ENCODE peak calls at places on chromosome 16, in six cellular contexts. G, P, V, Y, D and I are unnamed samples.

GRCh38 chr16:4517812-4518211 is 20.8 kb downstream of the CDIP1 start:
- DNase-seq in G (no peak), P (peak; percentile 40), V (no peak), Y (peak; percentile 79), D (no peak), I (no peak)

GRCh38 chr16:80681436-80681835 is 123.0 kb downstream of the CDYL2 start:
- DNase-seq in G (no peak), P (no peak), V (no peak), Y (no peak), D (no peak), I (no peak)

GRCh38 chr16:3696425-3697218 is 20.7 kb downstream of the TRAP1 start:
- DNase-seq in G (no peak), P (no peak), V (no peak), Y (no peak), D (peak; percentile 34), I (no peak)

GRCh38 chr16:83532634-83533033 is 275.1 kb upstream of the HSBP1 start:
- DNase-seq in G (no peak), P (no peak), V (no peak), Y (no peak), D (no peak), I (no peak)

GRCh38 chr16:9567674-9568073 is 476.2 kb downstream of the HAPSTR1 start:
- DNase-seq in G (no peak), P (no peak), V (no peak), Y (no peak), D (no peak), I (no peak)

GRCh38 chr16:30166202-30166902 is 17.1 kb upstream of the CORO1A start:
- DNase-seq in G (no peak), P (no peak), V (no peak), Y (no peak), D (no peak), I (no peak)

GRCh38 chr16:82181456-82182185 is 11.6 kb upstream of the MPHOSPH6 start:
- DNase-seq in G (no peak), P (no peak), V (no peak), Y (no peak), D (no peak), I (no peak)

GRCh38 chr16:4475880-4476790 is at the start of gene HMOX2:
- DNase-seq in G (peak; percentile 96), P (peak; percentile 92), V (peak; percentile 95), Y (peak; percentile 98), D (peak; percentile 97), I (peak; percentile 92)

GRCh38 chr16:1794908-1795666 is 1.6 kb upstream of the IGFALS start:
- DNase-seq in G (no peak), P (no peak), V (no peak), Y (no peak), D (no peak), I (no peak)

GRCh38 chr16:14249291-14250032 is 178.3 kb downstream of the MRTFB start:
- DNase-seq in G (peak; percentile 35), P (peak; percentile 36), V (no peak), Y (peak; percentile 71), D (peak; percentile 39), I (peak; percentile 65)

GRCh38 chr16:58435779-58436178 is 43.5 kb downstream of the GINS3 start:
- DNase-seq in G (no peak), P (no peak), V (no peak), Y (no peak), D (no peak), I (no peak)

GRCh38 chr16:70602831-70603230 is 43.5 kb upstream of the IL34 start:
- DNase-seq in G (no peak), P (no peak), V (no peak), Y (no peak), D (no peak), I (no peak)

GRCh38 chr16:17334096-17334495 is 136.7 kb downstream of the XYLT1 start:
- DNase-seq in G (no peak), P (no peak), V (peak; percentile 72), Y (no peak), D (no peak), I (no peak)

GRCh38 chr16:19589771-19590302 is 34.3 kb downstream of the VPS35L start:
- DNase-seq in G (no peak), P (no peak), V (no peak), Y (no peak), D (no peak), I (peak; percentile 24)

GRCh38 chr16:71853413-71853812 is 7.6 kb downstream of the ATXN1L start:
- DNase-seq in G (peak; percentile 48), P (no peak), V (no peak), Y (no peak), D (no peak), I (no peak)

GRCh38 chr16:53523126-53523804 is 20.3 kb upstream of the AKTIP start:
- DNase-seq in G (no peak), P (no peak), V (no peak), Y (no peak), D (no peak), I (no peak)

GRCh38 chr16:58329147-58329546 is 34.3 kb upstream of the PRSS54 start:
- DNase-seq in G (no peak), P (no peak), V (no peak), Y (no peak), D (no peak), I (no peak)

GRCh38 chr16:259814-260253 is 15.9 kb downstream of the RGS11 start:
- DNase-seq in G (no peak), P (no peak), V (no peak), Y (no peak), D (no peak), I (no peak)

GRCh38 chr16:57041182-57042156 is 50.9 kb upstream of the CPNE2 start:
- DNase-seq in G (peak; percentile 57), P (no peak), V (no peak), Y (no peak), D (peak; percentile 43), I (no peak)

GRCh38 chr16:819336-819735 is 18.8 kb upstream of the GNG13 start:
- DNase-seq in G (no peak), P (no peak), V (no peak), Y (no peak), D (no peak), I (no peak)

GRCh38 chr16:70695351-70696070 is 9.7 kb upstream of the MTSS2 start:
- DNase-seq in G (peak; percentile 47), P (peak; percentile 56), V (no peak), Y (no peak), D (peak; percentile 73), I (no peak)

GRCh38 chr16:89554343-89554742 is 6.1 kb upstream of the RPL13 start:
- DNase-seq in G (no peak), P (no peak), V (no peak), Y (no peak), D (no peak), I (no peak)

GRCh38 chr16:89863741-89864391 is 9.5 kb upstream of the TCF25 start:
- DNase-seq in G (peak; percentile 46), P (no peak), V (no peak), Y (no peak), D (no peak), I (no peak)

DNA sequence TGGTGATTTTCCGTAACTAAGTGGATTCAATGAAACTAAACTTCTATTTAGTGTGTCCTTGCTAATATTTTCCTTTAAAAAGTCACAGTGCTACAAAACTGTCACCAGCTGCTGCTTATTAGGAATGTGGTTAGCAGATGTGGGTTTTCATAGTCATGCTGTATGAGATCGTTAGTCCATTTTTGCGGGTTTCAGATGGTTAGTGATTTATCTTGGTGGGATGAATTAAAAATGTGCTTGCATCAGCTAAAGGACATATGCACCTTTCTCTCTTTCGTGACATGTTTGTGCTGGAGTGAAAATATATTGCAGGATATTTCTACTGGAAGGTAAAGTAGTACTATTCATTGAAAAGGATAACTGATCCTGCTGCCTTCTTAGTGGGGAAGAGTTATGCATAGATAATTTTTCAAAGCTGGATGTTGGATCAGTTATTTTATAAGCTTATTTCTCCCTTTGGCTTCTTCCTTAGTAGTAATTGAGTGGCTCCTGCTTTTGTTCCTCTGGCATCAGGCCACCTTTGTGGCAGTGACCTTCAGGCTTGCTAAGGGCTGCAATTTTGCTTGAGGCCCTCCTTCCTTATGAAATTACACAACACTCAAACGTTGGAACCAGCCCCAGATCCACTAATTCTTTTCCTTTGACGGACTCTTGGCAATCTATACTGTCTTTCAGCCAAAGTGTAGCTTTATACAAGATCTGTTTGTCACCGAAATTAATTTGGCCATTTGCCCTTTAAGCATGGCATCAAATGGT is 7.5 kb upstream of the SNTB2 start:
- DNase-seq in G (peak; percentile 83), P (no peak), V (peak; percentile 91), Y (no peak), D (peak; percentile 87), I (peak; percentile 81)
- TF ChIP-seq EP300 in G (no peak), P (no peak), V (no peak), Y (no peak), D (no peak), I (no peak)

GRCh38 chr16:84827131-84827574 is 7.4 kb downstream of the CRISPLD2 start:
- DNase-seq in G (no peak), P (no peak), V (peak; percentile 92), Y (no peak), D (no peak), I (no peak)

GRCh38 chr16:84826558-84826941 is 6.8 kb downstream of the CRISPLD2 start:
- DNase-seq in G (peak; percentile 57), P (no peak), V (peak; percentile 96), Y (no peak), D (peak; percentile 43), I (peak; percentile 80)

GRCh38 chr16:84827897-84828296 is 8.1 kb downstream of the CRISPLD2 start:
- DNase-seq in G (no peak), P (no peak), V (peak; percentile 79), Y (no peak), D (no peak), I (peak; percentile 38)

GRCh38 chr16:84823926-84824325 is 4.1 kb downstream of the CRISPLD2 start:
- DNase-seq in G (no peak), P (no peak), V (no peak), Y (no peak), D (no peak), I (no peak)

GRCh38 chr16:84825896-84826557 is 6.2 kb downstream of the CRISPLD2 start:
- DNase-seq in G (no peak), P (no peak), V (peak; percentile 89), Y (no peak), D (no peak), I (peak; percentile 36)
- TF ChIP-seq EP300 in G (no peak), P (no peak), V (peak; percentile 84), Y (no peak), D (no peak), I (no peak)

GRCh38 chr16:16062023-16062932 is 112.9 kb downstream of the ABCC1 start:
- DNase-seq in G (peak; percentile 19), P (no peak), V (peak; percentile 91), Y (no peak), D (no peak), I (no peak)
- TF ChIP-seq EP300 in G (peak; percentile 66), P (no peak), V (peak; percentile 89), Y (no peak), D (peak; percentile 87), I (no peak)

GRCh38 chr16:48536600-48537200 is 73.3 kb downstream of the N4BP1 start:
- DNase-seq in G (no peak), P (no peak), V (peak; percentile 64), Y (no peak), D (no peak), I (peak; percentile 54)

GRCh38 chr16:48535369-48535787 is 74.6 kb downstream of the N4BP1 start:
- DNase-seq in G (no peak), P (no peak), V (peak; percentile 59), Y (no peak), D (no peak), I (no peak)

GRCh38 chr16:48537275-48537674 is 72.7 kb downstream of the N4BP1 start:
- DNase-seq in G (no peak), P (no peak), V (peak; percentile 67), Y (peak; percentile 41), D (no peak), I (no peak)

GRCh38 chr16:48534601-48535340 is 75.2 kb downstream of the N4BP1 start:
- DNase-seq in G (no peak), P (no peak), V (peak; percentile 63), Y (no peak), D (no peak), I (no peak)

GRCh38 chr16:48535831-48536599 is 74.0 kb downstream of the N4BP1 start:
- DNase-seq in G (peak; percentile 36), P (no peak), V (peak; percentile 82), Y (no peak), D (no peak), I (peak; percentile 66)
- TF ChIP-seq EP300 in G (no peak), P (no peak), V (no peak), Y (no peak), D (no peak), I (no peak)